ENCODE peak calls at places on chromosomes 13 and 19, in eight cellular contexts. One of them, this sample, is unnamed.
A peak's percentile ranks its signal among the peaks of the same experiment; 100 is the strongest.

GRCh38 chr19:50514346-50515167 is 844 bp upstream of the ASPDH start:
- DNase-seq in hepatocyte: no peak
- DNase-seq in AG09319: no peak
- DNase-seq in neural progenitor cell: peak; percentile 38
- DNase-seq in psoas muscle: no peak
- DNase-seq in IMR-90: no peak
- DNase-seq in GM10248: no peak
- DNase-seq in kidney epithelial cell: no peak
- DNase-seq in this sample: no peak

GRCh38 chr13:109088528-109088927 is 459.1 kb downstream of the MYO16 start:
- DNase-seq in hepatocyte: no peak
- DNase-seq in AG09319: no peak
- DNase-seq in neural progenitor cell: peak; percentile 5
- DNase-seq in psoas muscle: no peak
- DNase-seq in IMR-90: no peak
- DNase-seq in GM10248: no peak
- DNase-seq in kidney epithelial cell: no peak
- DNase-seq in this sample: peak; percentile 67

GRCh38 chr19:2478756-2479555 is 3.0 kb downstream of the GADD45B start:
- DNase-seq in hepatocyte: peak; percentile 85
- DNase-seq in AG09319: no peak
- DNase-seq in neural progenitor cell: peak; percentile 47
- DNase-seq in psoas muscle: peak; percentile 83
- DNase-seq in IMR-90: peak; percentile 76
- DNase-seq in GM10248: peak; percentile 68
- DNase-seq in kidney epithelial cell: no peak
- DNase-seq in this sample: peak; percentile 63

GRCh38 chr13:104584481-104584880 is 1518.3 kb upstream of the SLC10A2 start:
- DNase-seq in hepatocyte: no peak
- DNase-seq in AG09319: no peak
- DNase-seq in neural progenitor cell: no peak
- DNase-seq in psoas muscle: no peak
- DNase-seq in IMR-90: peak; percentile 58
- DNase-seq in GM10248: no peak
- DNase-seq in kidney epithelial cell: no peak
- DNase-seq in this sample: no peak

GRCh38 chr13:35479223-35479536 is 2.7 kb upstream of the MAB21L1 start:
- DNase-seq in hepatocyte: no peak
- DNase-seq in AG09319: no peak
- DNase-seq in neural progenitor cell: peak; percentile 81
- DNase-seq in psoas muscle: no peak
- DNase-seq in IMR-90: no peak
- DNase-seq in GM10248: no peak
- DNase-seq in kidney epithelial cell: no peak
- DNase-seq in this sample: no peak

GRCh38 chr13:100106005-100106404 is 17.1 kb downstream of the PCCA start:
- DNase-seq in hepatocyte: no peak
- DNase-seq in AG09319: no peak
- DNase-seq in neural progenitor cell: no peak
- DNase-seq in psoas muscle: no peak
- DNase-seq in IMR-90: peak; percentile 37
- DNase-seq in GM10248: no peak
- DNase-seq in kidney epithelial cell: no peak
- DNase-seq in this sample: no peak

GRCh38 chr19:19261350-19262189 is 11.5 kb downstream of the TM6SF2 start:
- DNase-seq in hepatocyte: peak; percentile 52
- DNase-seq in AG09319: no peak
- DNase-seq in neural progenitor cell: peak; percentile 89
- DNase-seq in psoas muscle: no peak
- DNase-seq in IMR-90: no peak
- DNase-seq in GM10248: no peak
- DNase-seq in kidney epithelial cell: no peak
- DNase-seq in this sample: no peak

GRCh38 chr19:18743281-18743825 is 47.8 kb downstream of the COMP start:
- DNase-seq in hepatocyte: peak; percentile 85
- DNase-seq in AG09319: no peak
- DNase-seq in neural progenitor cell: peak; percentile 56
- DNase-seq in psoas muscle: no peak
- DNase-seq in IMR-90: peak; percentile 76
- DNase-seq in GM10248: no peak
- DNase-seq in kidney epithelial cell: no peak
- DNase-seq in this sample: no peak

GRCh38 chr19:41265376-41266153 is 1.4 kb downstream of the HNRNPUL1 start:
- DNase-seq in hepatocyte: peak; percentile 55
- DNase-seq in AG09319: no peak
- DNase-seq in neural progenitor cell: peak; percentile 26
- DNase-seq in psoas muscle: no peak
- DNase-seq in IMR-90: peak; percentile 37
- DNase-seq in GM10248: peak; percentile 24
- DNase-seq in kidney epithelial cell: no peak
- DNase-seq in this sample: peak; percentile 15

GRCh38 chr19:43589680-43590079 is 6.3 kb downstream of the IRGQ start:
- DNase-seq in hepatocyte: no peak
- DNase-seq in AG09319: no peak
- DNase-seq in neural progenitor cell: no peak
- DNase-seq in psoas muscle: no peak
- DNase-seq in IMR-90: no peak
- DNase-seq in GM10248: no peak
- DNase-seq in kidney epithelial cell: no peak
- DNase-seq in this sample: no peak

GRCh38 chr13:112118451-112119064 is 51.6 kb downstream of the SOX1 start:
- DNase-seq in hepatocyte: no peak
- DNase-seq in AG09319: no peak
- DNase-seq in neural progenitor cell: no peak
- DNase-seq in psoas muscle: no peak
- DNase-seq in IMR-90: no peak
- DNase-seq in GM10248: no peak
- DNase-seq in kidney epithelial cell: no peak
- DNase-seq in this sample: no peak

GRCh38 chr13:80462037-80462436 is 121.1 kb upstream of the SPRY2 start:
- DNase-seq in hepatocyte: no peak
- DNase-seq in AG09319: no peak
- DNase-seq in neural progenitor cell: no peak
- DNase-seq in psoas muscle: no peak
- DNase-seq in IMR-90: no peak
- DNase-seq in GM10248: no peak
- DNase-seq in kidney epithelial cell: no peak
- DNase-seq in this sample: no peak

GRCh38 chr13:106573855-106574254 is 5.9 kb upstream of the ARGLU1 start:
- DNase-seq in hepatocyte: no peak
- DNase-seq in AG09319: no peak
- DNase-seq in neural progenitor cell: no peak
- DNase-seq in psoas muscle: peak; percentile 55
- DNase-seq in IMR-90: peak; percentile 15
- DNase-seq in GM10248: no peak
- DNase-seq in kidney epithelial cell: no peak
- DNase-seq in this sample: no peak

GRCh38 chr19:1942934-1943555 is 2.1 kb downstream of the CSNK1G2 start:
- DNase-seq in hepatocyte: no peak
- DNase-seq in AG09319: no peak
- DNase-seq in neural progenitor cell: peak; percentile 47
- DNase-seq in psoas muscle: no peak
- DNase-seq in IMR-90: no peak
- DNase-seq in GM10248: no peak
- DNase-seq in kidney epithelial cell: no peak
- DNase-seq in this sample: peak; percentile 43

GRCh38 chr13:111382877-111383276 is 62.4 kb downstream of the TEX29 start:
- DNase-seq in hepatocyte: no peak
- DNase-seq in AG09319: no peak
- DNase-seq in neural progenitor cell: no peak
- DNase-seq in psoas muscle: no peak
- DNase-seq in IMR-90: no peak
- DNase-seq in GM10248: no peak
- DNase-seq in kidney epithelial cell: no peak
- DNase-seq in this sample: no peak

GRCh38 chr13:107867701-107868661 is 347.4 kb downstream of the LIG4 start:
- DNase-seq in hepatocyte: peak; percentile 76
- DNase-seq in AG09319: no peak
- DNase-seq in neural progenitor cell: peak; percentile 83
- DNase-seq in psoas muscle: no peak
- DNase-seq in IMR-90: peak; percentile 57
- DNase-seq in GM10248: no peak
- DNase-seq in kidney epithelial cell: no peak
- DNase-seq in this sample: peak; percentile 75

GRCh38 chr13:57437587-57437986 is 194.0 kb upstream of the PCDH17 start:
- DNase-seq in hepatocyte: peak; percentile 28
- DNase-seq in AG09319: no peak
- DNase-seq in neural progenitor cell: no peak
- DNase-seq in psoas muscle: no peak
- DNase-seq in IMR-90: no peak
- DNase-seq in GM10248: no peak
- DNase-seq in kidney epithelial cell: no peak
- DNase-seq in this sample: no peak

GRCh38 chr13:100128373-100128772 is 39.5 kb downstream of the PCCA start:
- DNase-seq in hepatocyte: peak; percentile 36
- DNase-seq in AG09319: no peak
- DNase-seq in neural progenitor cell: no peak
- DNase-seq in psoas muscle: no peak
- DNase-seq in IMR-90: peak; percentile 92
- DNase-seq in GM10248: no peak
- DNase-seq in kidney epithelial cell: peak; percentile 25
- DNase-seq in this sample: no peak

GRCh38 chr19:35065574-35065973 is 24.1 kb downstream of the HPN start:
- DNase-seq in hepatocyte: peak; percentile 4
- DNase-seq in AG09319: no peak
- DNase-seq in neural progenitor cell: no peak
- DNase-seq in psoas muscle: no peak
- DNase-seq in IMR-90: no peak
- DNase-seq in GM10248: no peak
- DNase-seq in kidney epithelial cell: no peak
- DNase-seq in this sample: no peak

GRCh38 chr19:35066121-35066520 is 24.6 kb downstream of the HPN start:
- DNase-seq in hepatocyte: peak; percentile 4
- DNase-seq in AG09319: no peak
- DNase-seq in neural progenitor cell: no peak
- DNase-seq in psoas muscle: no peak
- DNase-seq in IMR-90: no peak
- DNase-seq in GM10248: no peak
- DNase-seq in kidney epithelial cell: no peak
- DNase-seq in this sample: no peak

GRCh38 chr19:35068941-35069634 is 27.6 kb downstream of the HPN start:
- DNase-seq in hepatocyte: no peak
- DNase-seq in AG09319: no peak
- DNase-seq in neural progenitor cell: no peak
- DNase-seq in psoas muscle: no peak
- DNase-seq in IMR-90: no peak
- DNase-seq in GM10248: no peak
- DNase-seq in kidney epithelial cell: no peak
- DNase-seq in this sample: no peak

GRCh38 chr19:35063940-35064818 is 22.7 kb downstream of the HPN start:
- DNase-seq in hepatocyte: peak; percentile 41
- DNase-seq in AG09319: no peak
- DNase-seq in neural progenitor cell: no peak
- DNase-seq in psoas muscle: no peak
- DNase-seq in IMR-90: peak; percentile 84
- DNase-seq in GM10248: no peak
- DNase-seq in kidney epithelial cell: peak; percentile 12
- DNase-seq in this sample: peak; percentile 35

GRCh38 chr19:35066691-35067563 is 25.4 kb downstream of the HPN start:
- DNase-seq in hepatocyte: peak; percentile 94
- DNase-seq in AG09319: peak; percentile 56
- DNase-seq in neural progenitor cell: peak; percentile 92
- DNase-seq in psoas muscle: peak; percentile 87
- DNase-seq in IMR-90: peak; percentile 77
- DNase-seq in GM10248: peak; percentile 93
- DNase-seq in kidney epithelial cell: no peak
- DNase-seq in this sample: peak; percentile 92
- TF ChIP-seq CTCF in hepatocyte: peak; percentile 92
- TF ChIP-seq CTCF in AG09319: peak; percentile 95
- TF ChIP-seq CTCF in neural progenitor cell: peak; percentile 88
- TF ChIP-seq CTCF in psoas muscle: peak; percentile 92
- TF ChIP-seq CTCF in IMR-90: peak; percentile 89
- TF ChIP-seq CTCF in GM10248: peak; percentile 93
- TF ChIP-seq CTCF in kidney epithelial cell: peak; percentile 84
- TF ChIP-seq CTCF in this sample: peak; percentile 96

GRCh38 chr13:33262554-33262953 is 23.0 kb downstream of the STARD13 start:
- DNase-seq in hepatocyte: peak; percentile 14
- DNase-seq in AG09319: no peak
- DNase-seq in neural progenitor cell: no peak
- DNase-seq in psoas muscle: no peak
- DNase-seq in IMR-90: no peak
- DNase-seq in GM10248: no peak
- DNase-seq in kidney epithelial cell: no peak
- DNase-seq in this sample: no peak
- TF ChIP-seq CTCF in hepatocyte: no peak
- TF ChIP-seq CTCF in AG09319: no peak
- TF ChIP-seq CTCF in neural progenitor cell: no peak
- TF ChIP-seq CTCF in psoas muscle: no peak
- TF ChIP-seq CTCF in IMR-90: no peak
- TF ChIP-seq CTCF in GM10248: no peak
- TF ChIP-seq CTCF in kidney epithelial cell: no peak
- TF ChIP-seq CTCF in this sample: no peak

DNA sequence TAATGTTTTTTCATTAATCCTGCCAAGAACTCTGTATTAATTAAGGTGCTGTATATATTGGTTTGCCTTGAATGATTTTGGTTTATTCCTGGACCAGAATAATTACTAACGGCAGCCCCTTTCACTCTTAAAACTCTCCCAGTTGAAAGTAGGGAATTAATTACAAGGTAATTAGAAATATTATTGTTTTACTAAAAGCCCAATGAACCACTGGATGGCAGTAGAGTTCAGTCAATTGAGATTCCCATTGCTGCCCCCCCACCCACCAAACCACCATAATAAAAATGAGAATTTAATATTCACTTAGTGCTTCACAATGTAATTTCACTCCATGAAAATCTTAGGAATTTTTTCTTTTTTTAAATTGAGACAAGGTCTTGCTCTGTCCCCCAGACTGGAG is 13.7 kb downstream of the WBP4 start:
- DNase-seq in hepatocyte: peak; percentile 67
- DNase-seq in AG09319: no peak
- DNase-seq in neural progenitor cell: peak; percentile 46
- DNase-seq in psoas muscle: no peak
- DNase-seq in IMR-90: peak; percentile 49
- DNase-seq in GM10248: peak; percentile 35
- DNase-seq in kidney epithelial cell: no peak
- DNase-seq in this sample: peak; percentile 40
- TF ChIP-seq CTCF in hepatocyte: peak; percentile 66
- TF ChIP-seq CTCF in AG09319: peak; percentile 56
- TF ChIP-seq CTCF in neural progenitor cell: peak; percentile 65
- TF ChIP-seq CTCF in psoas muscle: peak; percentile 43
- TF ChIP-seq CTCF in IMR-90: peak; percentile 76
- TF ChIP-seq CTCF in GM10248: peak; percentile 43
- TF ChIP-seq CTCF in kidney epithelial cell: peak; percentile 49
- TF ChIP-seq CTCF in this sample: peak; percentile 59

DNA sequence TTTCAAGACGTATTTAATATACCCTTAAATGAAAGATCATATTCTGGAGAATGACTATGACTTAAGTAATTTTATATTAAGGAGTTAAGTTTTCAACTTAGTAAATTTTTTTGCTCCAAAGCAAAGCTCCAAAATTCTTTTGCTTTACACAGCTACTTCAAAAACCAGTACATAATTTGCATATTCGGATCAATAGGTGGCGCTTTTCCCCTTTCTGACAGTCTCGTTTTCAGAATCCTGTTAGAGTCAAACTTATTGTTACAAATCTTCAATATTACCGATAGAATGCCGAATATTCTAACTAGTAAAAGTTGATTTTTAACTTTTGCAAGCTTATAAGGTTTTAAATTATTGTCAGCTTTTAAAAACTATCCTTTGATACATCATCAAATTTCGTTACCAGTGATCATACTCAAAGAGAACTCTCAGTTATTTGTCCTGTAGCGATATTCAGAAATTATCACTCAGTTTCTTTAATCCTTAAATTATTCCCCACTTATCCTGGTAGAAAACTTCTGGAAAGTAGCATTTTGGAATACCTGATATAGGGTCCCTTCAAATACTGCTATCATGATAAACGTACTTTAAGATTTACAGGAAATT is 852.7 kb upstream of the KLHL1 start:
- DNase-seq in hepatocyte: peak; percentile 64
- DNase-seq in AG09319: no peak
- DNase-seq in neural progenitor cell: peak; percentile 42
- DNase-seq in psoas muscle: no peak
- DNase-seq in IMR-90: peak; percentile 13
- DNase-seq in GM10248: no peak
- DNase-seq in kidney epithelial cell: peak; percentile 7
- DNase-seq in this sample: peak; percentile 44
- TF ChIP-seq CTCF in hepatocyte: peak; percentile 84
- TF ChIP-seq CTCF in AG09319: peak; percentile 70
- TF ChIP-seq CTCF in neural progenitor cell: peak; percentile 86
- TF ChIP-seq CTCF in psoas muscle: peak; percentile 37
- TF ChIP-seq CTCF in IMR-90: peak; percentile 51
- TF ChIP-seq CTCF in GM10248: peak; percentile 62
- TF ChIP-seq CTCF in kidney epithelial cell: peak; percentile 69
- TF ChIP-seq CTCF in this sample: peak; percentile 80